ENCODE peak calls at places on chromosome 3, in nine cellular contexts. I, T, Z, K, Q, L, P, C and W are unnamed samples.

GRCh38 chr3:147157629-147158028 is 248.7 kb downstream of the ZIC4 start:
- DNase-seq in Z (no peak), L (no peak), C (no peak), K (no peak), P (no peak), T (no peak), Q (no peak), I (no peak), W (no peak)

GRCh38 chr3:10779293-10779805 is 36.7 kb upstream of the SLC6A11 start:
- DNase-seq in T (no peak), C (no peak), I (no peak), Q (no peak), K (no peak), Z (no peak), P (no peak), L (no peak), W (no peak)

GRCh38 chr3:142817897-142818296 is 71.0 kb downstream of the PCOLCE2 start:
- DNase-seq in Q (no peak), K (no peak), C (no peak), T (no peak), L (no peak), P (no peak), I (no peak), Z (no peak), W (no peak)

GRCh38 chr3:17129550-17129949 is 244.8 kb downstream of the PLCL2 start:
- DNase-seq in Q (no peak), K (no peak), L (no peak), I (no peak), T (no peak), C (no peak), Z (no peak), P (no peak), W (no peak)

GRCh38 chr3:142224482-142225072 is 808 bp downstream of the GK5 start:
- DNase-seq in L (no peak), K (no peak), I (no peak), P (peak), Z (no peak), Q (no peak), C (no peak), T (no peak), W (no peak)

GRCh38 chr3:58868101-58868779 is 181.6 kb downstream of the CFAP20DC start:
- DNase-seq in I (no peak), Z (no peak), P (no peak), K (no peak), T (no peak), L (no peak), C (no peak), Q (no peak), W (no peak)

GRCh38 chr3:17782751-17783150 is 40.3 kb upstream of the TBC1D5 start:
- DNase-seq in L (no peak), Q (no peak), T (no peak), P (no peak), C (no peak), I (no peak), K (no peak), Z (no peak), W (no peak)

GRCh38 chr3:196660381-196661166 is 21.1 kb downstream of the NRROS start:
- DNase-seq in K (peak), I (no peak), L (peak), C (no peak), Q (no peak), T (no peak), Z (peak), P (no peak), W (no peak)

GRCh38 chr3:71510485-71510884 is 73.0 kb downstream of the FOXP1 start:
- DNase-seq in L (no peak), Q (peak), I (no peak), P (peak), K (no peak), T (no peak), C (no peak), Z (no peak), W (no peak)

GRCh38 chr3:101890716-101891115 is 41.4 kb downstream of the NFKBIZ start:
- DNase-seq in I (no peak), T (no peak), P (peak), L (no peak), Z (no peak), K (no peak), C (no peak), Q (peak), W (no peak)

GRCh38 chr3:1375145-1375544 is 282.3 kb downstream of the CNTN6 start:
- DNase-seq in T (no peak), I (no peak), P (no peak), L (no peak), K (no peak), Z (no peak), C (no peak), Q (no peak), W (no peak)

GRCh38 chr3:4313606-4314308 is 10.6 kb downstream of the SETMAR start:
- DNase-seq in Q (no peak), C (no peak), I (no peak), T (no peak), L (no peak), Z (no peak), K (no peak), P (no peak), W (no peak)

GRCh38 chr3:120637836-120638559 is 41.9 kb downstream of the NDUFB4 start:
- DNase-seq in Q (no peak), C (no peak), Z (no peak), T (no peak), I (no peak), K (no peak), P (no peak), L (no peak), W (no peak)

GRCh38 chr3:193157051-193157450 is 84.0 kb upstream of the PLAAT1 start:
- DNase-seq in K (no peak), I (no peak), Z (no peak), T (no peak), P (no peak), Q (no peak), C (peak), L (no peak), W (no peak)

GRCh38 chr3:148962513-148962912 is 28.8 kb upstream of the GYG1 start:
- DNase-seq in Z (no peak), P (peak), Q (peak), K (no peak), C (no peak), T (no peak), I (peak), L (peak), W (no peak)

GRCh38 chr3:149625795-149626194 is 32.0 kb downstream of the WWTR1 start:
- DNase-seq in C (no peak), K (no peak), Z (no peak), T (no peak), Q (no peak), L (no peak), I (no peak), P (no peak), W (no peak)

GRCh38 chr3:112817782-112818181 is 28.9 kb downstream of the CD200R1L start:
- DNase-seq in P (no peak), I (no peak), Z (no peak), L (no peak), K (no peak), T (no peak), C (no peak), Q (no peak), W (no peak)

GRCh38 chr3:130645261-130645660 is 101.4 kb downstream of the PIK3R4 start:
- DNase-seq in P (no peak), Q (no peak), L (no peak), I (no peak), Z (no peak), C (no peak), K (no peak), T (no peak), W (no peak)

GRCh38 chr3:13078158-13078905 is 5.1 kb upstream of the IQSEC1 start:
- DNase-seq in K (peak), L (no peak), I (no peak), C (peak), T (no peak), P (no peak), Z (no peak), Q (no peak), W (no peak)

GRCh38 chr3:188164248-188164687 is 10.3 kb downstream of the LPP start:
- DNase-seq in Q (no peak), K (no peak), Z (peak), I (no peak), L (no peak), T (no peak), P (no peak), C (no peak), W (no peak)